ENCODE peak calls at places on chromosome 4, in five cellular contexts. One of them, this sample, is unnamed.

GRCh38 chr4:11073621-11074051 is 355.1 kb downstream of the HS3ST1 start:
- DNase-seq in choroid plexus epithelial cell: peak
- DNase-seq in activated T-cell treated with anti-CD3 and anti-CD28 coated beads for 48 hours: no peak
- DNase-seq in stimulated activated CD4-positive, alpha-beta T cell treated with anti-CD3 and anti-CD28 coated beads, Interleukin-2, amount 100 ng/mL, for 48 hours: no peak
- DNase-seq in Right ventricle myocardium superior: peak
- DNase-seq in this sample: no peak

GRCh38 chr4:1012031-1012739 is 759 bp downstream of the FGFRL1 start:
- DNase-seq in choroid plexus epithelial cell: peak
- DNase-seq in activated T-cell treated with anti-CD3 and anti-CD28 coated beads for 48 hours: no peak
- DNase-seq in stimulated activated CD4-positive, alpha-beta T cell treated with anti-CD3 and anti-CD28 coated beads, Interleukin-2, amount 100 ng/mL, for 48 hours: no peak
- DNase-seq in Right ventricle myocardium superior: no peak
- DNase-seq in this sample: peak

GRCh38 chr4:122898370-122899150 is 23.8 kb downstream of the NUDT6 start:
- DNase-seq in choroid plexus epithelial cell: peak
- DNase-seq in activated T-cell treated with anti-CD3 and anti-CD28 coated beads for 48 hours: no peak
- DNase-seq in stimulated activated CD4-positive, alpha-beta T cell treated with anti-CD3 and anti-CD28 coated beads, Interleukin-2, amount 100 ng/mL, for 48 hours: no peak
- DNase-seq in Right ventricle myocardium superior: no peak
- DNase-seq in this sample: no peak

GRCh38 chr4:6986067-6986780 is 56.9 kb upstream of the TADA2B start:
- DNase-seq in choroid plexus epithelial cell: peak
- DNase-seq in activated T-cell treated with anti-CD3 and anti-CD28 coated beads for 48 hours: no peak
- DNase-seq in stimulated activated CD4-positive, alpha-beta T cell treated with anti-CD3 and anti-CD28 coated beads, Interleukin-2, amount 100 ng/mL, for 48 hours: no peak
- DNase-seq in Right ventricle myocardium superior: peak
- DNase-seq in this sample: no peak

GRCh38 chr4:57425610-57426009 is 315.4 kb upstream of the IGFBP7 start:
- DNase-seq in choroid plexus epithelial cell: no peak
- DNase-seq in activated T-cell treated with anti-CD3 and anti-CD28 coated beads for 48 hours: no peak
- DNase-seq in stimulated activated CD4-positive, alpha-beta T cell treated with anti-CD3 and anti-CD28 coated beads, Interleukin-2, amount 100 ng/mL, for 48 hours: no peak
- DNase-seq in Right ventricle myocardium superior: no peak
- DNase-seq in this sample: no peak

GRCh38 chr4:38034986-38035882 is 75.0 kb downstream of the PTTG2 start:
- DNase-seq in choroid plexus epithelial cell: peak
- DNase-seq in activated T-cell treated with anti-CD3 and anti-CD28 coated beads for 48 hours: no peak
- DNase-seq in stimulated activated CD4-positive, alpha-beta T cell treated with anti-CD3 and anti-CD28 coated beads, Interleukin-2, amount 100 ng/mL, for 48 hours: peak
- DNase-seq in Right ventricle myocardium superior: no peak
- DNase-seq in this sample: peak

GRCh38 chr4:71860643-71861042 is 76.8 kb upstream of the GC start:
- DNase-seq in choroid plexus epithelial cell: peak
- DNase-seq in activated T-cell treated with anti-CD3 and anti-CD28 coated beads for 48 hours: no peak
- DNase-seq in stimulated activated CD4-positive, alpha-beta T cell treated with anti-CD3 and anti-CD28 coated beads, Interleukin-2, amount 100 ng/mL, for 48 hours: no peak
- DNase-seq in Right ventricle myocardium superior: no peak
- DNase-seq in this sample: no peak

GRCh38 chr4:2714071-2714770 is 41.9 kb downstream of the TNIP2 start:
- DNase-seq in choroid plexus epithelial cell: peak
- DNase-seq in activated T-cell treated with anti-CD3 and anti-CD28 coated beads for 48 hours: no peak
- DNase-seq in stimulated activated CD4-positive, alpha-beta T cell treated with anti-CD3 and anti-CD28 coated beads, Interleukin-2, amount 100 ng/mL, for 48 hours: no peak
- DNase-seq in Right ventricle myocardium superior: no peak
- DNase-seq in this sample: peak

GRCh38 chr4:123547167-123547817 is 150.7 kb downstream of the SPRY1 start:
- DNase-seq in choroid plexus epithelial cell: no peak
- DNase-seq in activated T-cell treated with anti-CD3 and anti-CD28 coated beads for 48 hours: no peak
- DNase-seq in stimulated activated CD4-positive, alpha-beta T cell treated with anti-CD3 and anti-CD28 coated beads, Interleukin-2, amount 100 ng/mL, for 48 hours: no peak
- DNase-seq in Right ventricle myocardium superior: no peak
- DNase-seq in this sample: no peak

GRCh38 chr4:184420881-184421416 is 53.4 kb downstream of the IRF2 start:
- DNase-seq in choroid plexus epithelial cell: no peak
- DNase-seq in activated T-cell treated with anti-CD3 and anti-CD28 coated beads for 48 hours: no peak
- DNase-seq in stimulated activated CD4-positive, alpha-beta T cell treated with anti-CD3 and anti-CD28 coated beads, Interleukin-2, amount 100 ng/mL, for 48 hours: no peak
- DNase-seq in Right ventricle myocardium superior: no peak
- DNase-seq in this sample: no peak

GRCh38 chr4:128663325-128663724 is 146.2 kb upstream of the JADE1 start:
- DNase-seq in choroid plexus epithelial cell: no peak
- DNase-seq in activated T-cell treated with anti-CD3 and anti-CD28 coated beads for 48 hours: no peak
- DNase-seq in stimulated activated CD4-positive, alpha-beta T cell treated with anti-CD3 and anti-CD28 coated beads, Interleukin-2, amount 100 ng/mL, for 48 hours: no peak
- DNase-seq in Right ventricle myocardium superior: no peak
- DNase-seq in this sample: no peak

GRCh38 chr4:2804973-2805501 is 12.2 kb downstream of the SH3BP2 start:
- DNase-seq in choroid plexus epithelial cell: no peak
- DNase-seq in activated T-cell treated with anti-CD3 and anti-CD28 coated beads for 48 hours: no peak
- DNase-seq in stimulated activated CD4-positive, alpha-beta T cell treated with anti-CD3 and anti-CD28 coated beads, Interleukin-2, amount 100 ng/mL, for 48 hours: no peak
- DNase-seq in Right ventricle myocardium superior: peak
- DNase-seq in this sample: no peak

GRCh38 chr4:153655928-153656327 is 28.2 kb upstream of the TLR2 start:
- DNase-seq in choroid plexus epithelial cell: peak
- DNase-seq in activated T-cell treated with anti-CD3 and anti-CD28 coated beads for 48 hours: no peak
- DNase-seq in stimulated activated CD4-positive, alpha-beta T cell treated with anti-CD3 and anti-CD28 coated beads, Interleukin-2, amount 100 ng/mL, for 48 hours: no peak
- DNase-seq in Right ventricle myocardium superior: peak
- DNase-seq in this sample: no peak

GRCh38 chr4:158166701-158167100 is 6.1 kb downstream of the GASK1B start:
- DNase-seq in choroid plexus epithelial cell: no peak
- DNase-seq in activated T-cell treated with anti-CD3 and anti-CD28 coated beads for 48 hours: no peak
- DNase-seq in stimulated activated CD4-positive, alpha-beta T cell treated with anti-CD3 and anti-CD28 coated beads, Interleukin-2, amount 100 ng/mL, for 48 hours: no peak
- DNase-seq in Right ventricle myocardium superior: no peak
- DNase-seq in this sample: no peak

GRCh38 chr4:173013232-173013932 is 155.2 kb upstream of the GALNT7 start:
- DNase-seq in choroid plexus epithelial cell: peak
- DNase-seq in activated T-cell treated with anti-CD3 and anti-CD28 coated beads for 48 hours: peak
- DNase-seq in stimulated activated CD4-positive, alpha-beta T cell treated with anti-CD3 and anti-CD28 coated beads, Interleukin-2, amount 100 ng/mL, for 48 hours: peak
- DNase-seq in Right ventricle myocardium superior: no peak
- DNase-seq in this sample: peak

GRCh38 chr4:157459789-157460188 is 239.3 kb downstream of the GRIA2 start:
- DNase-seq in choroid plexus epithelial cell: no peak
- DNase-seq in activated T-cell treated with anti-CD3 and anti-CD28 coated beads for 48 hours: no peak
- DNase-seq in stimulated activated CD4-positive, alpha-beta T cell treated with anti-CD3 and anti-CD28 coated beads, Interleukin-2, amount 100 ng/mL, for 48 hours: no peak
- DNase-seq in Right ventricle myocardium superior: no peak
- DNase-seq in this sample: no peak

GRCh38 chr4:29046166-29046565 is 1674.0 kb upstream of the PCDH7 start:
- DNase-seq in choroid plexus epithelial cell: peak
- DNase-seq in activated T-cell treated with anti-CD3 and anti-CD28 coated beads for 48 hours: no peak
- DNase-seq in stimulated activated CD4-positive, alpha-beta T cell treated with anti-CD3 and anti-CD28 coated beads, Interleukin-2, amount 100 ng/mL, for 48 hours: no peak
- DNase-seq in Right ventricle myocardium superior: no peak
- DNase-seq in this sample: no peak

GRCh38 chr4:3302786-3303444 is 10.1 kb downstream of the RGS12 start:
- DNase-seq in choroid plexus epithelial cell: no peak
- DNase-seq in activated T-cell treated with anti-CD3 and anti-CD28 coated beads for 48 hours: no peak
- DNase-seq in stimulated activated CD4-positive, alpha-beta T cell treated with anti-CD3 and anti-CD28 coated beads, Interleukin-2, amount 100 ng/mL, for 48 hours: no peak
- DNase-seq in Right ventricle myocardium superior: no peak
- DNase-seq in this sample: no peak

GRCh38 chr4:106334732-106335131 is 18.4 kb downstream of the AIMP1 start:
- DNase-seq in choroid plexus epithelial cell: peak
- DNase-seq in activated T-cell treated with anti-CD3 and anti-CD28 coated beads for 48 hours: no peak
- DNase-seq in stimulated activated CD4-positive, alpha-beta T cell treated with anti-CD3 and anti-CD28 coated beads, Interleukin-2, amount 100 ng/mL, for 48 hours: no peak
- DNase-seq in Right ventricle myocardium superior: no peak
- DNase-seq in this sample: no peak

GRCh38 chr4:165502919-165503907 is 124.4 kb downstream of the CPE start:
- DNase-seq in choroid plexus epithelial cell: peak
- DNase-seq in activated T-cell treated with anti-CD3 and anti-CD28 coated beads for 48 hours: no peak
- DNase-seq in stimulated activated CD4-positive, alpha-beta T cell treated with anti-CD3 and anti-CD28 coated beads, Interleukin-2, amount 100 ng/mL, for 48 hours: no peak
- DNase-seq in Right ventricle myocardium superior: no peak
- DNase-seq in this sample: no peak

GRCh38 chr4:159551268-159551667 is 448.4 kb downstream of the RAPGEF2 start:
- DNase-seq in choroid plexus epithelial cell: peak
- DNase-seq in activated T-cell treated with anti-CD3 and anti-CD28 coated beads for 48 hours: no peak
- DNase-seq in stimulated activated CD4-positive, alpha-beta T cell treated with anti-CD3 and anti-CD28 coated beads, Interleukin-2, amount 100 ng/mL, for 48 hours: no peak
- DNase-seq in Right ventricle myocardium superior: no peak
- DNase-seq in this sample: no peak

GRCh38 chr4:55038176-55038890 is 87.1 kb downstream of the KDR start:
- DNase-seq in choroid plexus epithelial cell: peak
- DNase-seq in activated T-cell treated with anti-CD3 and anti-CD28 coated beads for 48 hours: no peak
- DNase-seq in stimulated activated CD4-positive, alpha-beta T cell treated with anti-CD3 and anti-CD28 coated beads, Interleukin-2, amount 100 ng/mL, for 48 hours: no peak
- DNase-seq in Right ventricle myocardium superior: no peak
- DNase-seq in this sample: no peak

GRCh38 chr4:150126880-150127236 is 48.6 kb downstream of the DCLK2 start:
- DNase-seq in choroid plexus epithelial cell: peak
- DNase-seq in activated T-cell treated with anti-CD3 and anti-CD28 coated beads for 48 hours: no peak
- DNase-seq in stimulated activated CD4-positive, alpha-beta T cell treated with anti-CD3 and anti-CD28 coated beads, Interleukin-2, amount 100 ng/mL, for 48 hours: no peak
- DNase-seq in Right ventricle myocardium superior: no peak
- DNase-seq in this sample: no peak

GRCh38 chr4:120525106-120525505 is 397.4 kb downstream of the PRDM5 start:
- DNase-seq in choroid plexus epithelial cell: no peak
- DNase-seq in activated T-cell treated with anti-CD3 and anti-CD28 coated beads for 48 hours: no peak
- DNase-seq in stimulated activated CD4-positive, alpha-beta T cell treated with anti-CD3 and anti-CD28 coated beads, Interleukin-2, amount 100 ng/mL, for 48 hours: no peak
- DNase-seq in Right ventricle myocardium superior: no peak
- DNase-seq in this sample: no peak

GRCh38 chr4:3613980-3614730 is 81.9 kb upstream of the LRPAP1 start:
- DNase-seq in choroid plexus epithelial cell: no peak
- DNase-seq in activated T-cell treated with anti-CD3 and anti-CD28 coated beads for 48 hours: no peak
- DNase-seq in stimulated activated CD4-positive, alpha-beta T cell treated with anti-CD3 and anti-CD28 coated beads, Interleukin-2, amount 100 ng/mL, for 48 hours: no peak
- DNase-seq in Right ventricle myocardium superior: peak
- DNase-seq in this sample: no peak

GRCh38 chr4:80307183-80307735 is 28.3 kb upstream of the CFAP299 start:
- DNase-seq in choroid plexus epithelial cell: peak
- DNase-seq in activated T-cell treated with anti-CD3 and anti-CD28 coated beads for 48 hours: no peak
- DNase-seq in stimulated activated CD4-positive, alpha-beta T cell treated with anti-CD3 and anti-CD28 coated beads, Interleukin-2, amount 100 ng/mL, for 48 hours: no peak
- DNase-seq in Right ventricle myocardium superior: no peak
- DNase-seq in this sample: no peak

GRCh38 chr4:141131738-141132688 is 1.3 kb downstream of the RNF150 start:
- DNase-seq in choroid plexus epithelial cell: peak
- DNase-seq in activated T-cell treated with anti-CD3 and anti-CD28 coated beads for 48 hours: no peak
- DNase-seq in stimulated activated CD4-positive, alpha-beta T cell treated with anti-CD3 and anti-CD28 coated beads, Interleukin-2, amount 100 ng/mL, for 48 hours: no peak
- DNase-seq in Right ventricle myocardium superior: peak
- DNase-seq in this sample: no peak

This sample was measured in T follicular helper cell.